ENCODE peak calls at places on chromosomes 11 and 22, in four cellular contexts. V, L, S and F are unnamed samples.
A peak's percentile ranks its signal among the peaks of the same experiment; 100 is the strongest.

GRCh38 chr11:105100206-105100605 is 39.4 kb downstream of the CARD18 start:
- DNase-seq in S (no peak), V (no peak), L (no peak), F (no peak)

GRCh38 chr11:113048820-113049555 is 87.8 kb downstream of the NCAM1 start:
- DNase-seq in V (no peak), S (no peak), L (no peak), F (no peak)

GRCh38 chr11:48148749-48149148 is 67.9 kb upstream of the OR4B1 start:
- DNase-seq in S (no peak), L (no peak), V (no peak), F (no peak)

GRCh38 chr11:61554172-61554988 is 26.5 kb downstream of the SYT7 start:
- DNase-seq in V (no peak), L (no peak), S (no peak), F (no peak)

GRCh38 chr11:61707574-61707973 is 27.4 kb downstream of the DAGLA start:
- DNase-seq in S (no peak), V (no peak), L (no peak), F (no peak)

GRCh38 chr22:31253949-31254348 is 38.3 kb downstream of the PIK3IP1 start:
- DNase-seq in L (no peak), V (no peak), S (no peak), F (no peak)

GRCh38 chr11:120244476-120244875 is 4.5 kb downstream of the POU2F3 start:
- DNase-seq in L (no peak), S (no peak), V (no peak), F (no peak)

GRCh38 chr11:12822623-12823022 is 148.4 kb downstream of the TEAD1 start:
- DNase-seq in S (no peak), L (no peak), V (no peak), F (no peak)

GRCh38 chr22:47102648-47103047 is 340.2 kb downstream of the TBC1D22A start:
- DNase-seq in S (no peak), V (no peak), L (peak; percentile 10), F (no peak)

GRCh38 chr11:119759324-119759723 is 30.3 kb upstream of the NECTIN1 start:
- DNase-seq in V (no peak), L (no peak), S (peak; percentile 24), F (no peak)

GRCh38 chr22:38214248-38215056 is 12.7 kb downstream of the MAFF start:
- DNase-seq in S (no peak), V (no peak), L (no peak), F (peak; percentile 70)

GRCh38 chr11:112082729-112083128 is 3.8 kb downstream of the TIMM8B start:
- DNase-seq in V (no peak), L (no peak), S (no peak), F (no peak)

GRCh38 chr11:125164422-125165110 is at the start of gene PKNOX2:
- DNase-seq in S (peak; percentile 3), V (no peak), L (peak; percentile 41), F (no peak)

GRCh38 chr22:17777005-17777716 is 2.9 kb upstream of the BID start:
- DNase-seq in S (no peak), V (peak; percentile 87), L (no peak), F (no peak)

GRCh38 chr22:19941365-19942070 is at the start of the genes COMT and TXNRD2:
- DNase-seq in L (peak; percentile 46), V (no peak), S (no peak), F (peak; percentile 60)

GRCh38 chr11:100929377-100929776 is 200.2 kb downstream of the PGR start:
- DNase-seq in L (no peak), V (no peak), S (no peak), F (no peak)

GRCh38 chr11:94150056-94150455 is 21.4 kb downstream of the PANX1 start:
- DNase-seq in L (no peak), S (no peak), V (no peak), F (no peak)

GRCh38 chr11:36594316-36594989 is at the start of gene IFTAP:
- DNase-seq in S (peak; percentile 88), L (peak; percentile 90), V (no peak), F (peak; percentile 79)

GRCh38 chr22:37501610-37502341 is 15.6 kb upstream of the MFNG start:
- DNase-seq in S (no peak), V (no peak), L (peak; percentile 95), F (no peak)

GRCh38 chr11:56659755-56660154 is 3.7 kb upstream of the OR5AR1 start:
- DNase-seq in S (no peak), V (no peak), L (no peak), F (no peak)

GRCh38 chr11:5631969-5632635 is 7.3 kb downstream of the TRIM34 start:
- DNase-seq in L (no peak), S (no peak), V (peak; percentile 85), F (no peak)

GRCh38 chr11:126006068-126006467 is 56.6 kb downstream of the CDON start:
- DNase-seq in V (no peak), L (no peak), S (no peak), F (no peak)

DNA sequence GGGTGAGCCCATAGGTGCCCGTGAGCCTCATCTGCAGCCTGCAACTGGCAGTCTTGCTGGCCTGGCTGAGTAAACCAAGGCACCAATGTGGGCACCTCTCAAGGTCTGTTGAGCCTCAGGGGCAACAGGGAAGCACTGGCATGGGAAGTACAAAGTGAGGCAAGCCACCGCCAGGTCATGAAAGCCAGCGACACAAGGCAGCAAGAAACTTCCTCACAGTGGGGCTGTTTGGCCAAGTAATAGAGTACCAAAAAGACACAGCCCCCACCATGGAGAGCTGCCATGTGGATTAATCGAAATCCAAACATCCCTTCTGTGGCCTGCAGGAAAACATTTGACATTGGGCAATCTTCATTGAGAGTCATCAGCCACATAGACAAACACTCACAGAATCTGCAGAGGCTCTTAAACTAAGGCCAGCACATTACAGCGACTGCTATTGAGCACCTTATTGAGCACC is 43.6 kb upstream of the FIBIN start:
- DNase-seq in S (no peak), L (no peak), V (no peak), F (no peak)
- TF ChIP-seq REST in S (no peak), L (no peak), V (no peak), F (no peak)

GRCh38 chr22:49051491-49052022 is 776.1 kb downstream of the BRD1 start:
- DNase-seq in S (no peak), L (no peak), V (no peak), F (no peak)
- TF ChIP-seq REST in S (no peak), L (no peak), V (no peak), F (no peak)

GRCh38 chr22:35961480-35961902 is 67.1 kb downstream of the RBFOX2 start:
- DNase-seq in L (peak; percentile 37), V (no peak), S (no peak), F (no peak)
- TF ChIP-seq REST in L (no peak), V (no peak), S (no peak), F (no peak)

DNA sequence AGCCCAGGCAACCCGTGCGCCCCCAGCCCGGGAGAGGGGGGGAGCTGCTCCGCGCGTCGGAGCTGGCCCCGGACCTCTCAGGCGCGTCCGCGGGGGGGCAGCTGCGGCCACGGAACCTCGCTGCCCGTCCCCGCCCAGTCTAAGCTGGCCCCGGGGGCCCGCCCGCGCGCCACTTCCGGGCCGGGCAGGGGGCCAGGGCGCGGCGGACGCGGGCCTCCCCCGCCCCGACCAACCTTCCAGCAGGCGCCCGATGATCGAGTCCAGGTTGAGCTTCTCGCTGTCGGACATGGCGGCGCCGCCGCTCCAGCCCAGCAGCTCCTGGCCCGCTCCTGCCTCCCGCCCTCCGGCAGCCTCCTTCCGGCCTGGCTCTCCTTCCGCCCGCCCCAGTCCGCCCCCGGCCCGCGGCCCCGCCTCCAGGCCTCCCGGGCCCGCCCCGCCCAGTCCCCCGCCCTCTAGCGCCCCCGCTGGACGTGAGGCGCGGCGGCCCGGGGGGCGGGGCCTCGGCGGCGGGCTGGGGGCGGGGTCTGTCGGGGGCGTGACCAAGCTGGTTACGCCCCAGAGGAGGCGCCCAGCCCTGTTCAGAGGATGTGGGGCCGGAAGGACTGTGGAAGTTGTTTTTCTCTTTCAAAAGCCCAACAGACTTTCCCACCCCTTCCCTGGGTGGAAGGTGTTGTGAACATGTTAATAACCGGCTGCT is at the start of gene PPP1CA:
- DNase-seq in S (peak; percentile 53), L (peak; percentile 89), V (no peak), F (peak; percentile 89)
- TF ChIP-seq REST in S (no peak), L (no peak), V (no peak), F (peak; percentile 18)

GRCh38 chr11:65423516-65424199 is 1.1 kb downstream of the NEAT1 start:
- DNase-seq in V (no peak), S (no peak), L (peak; percentile 57), F (peak; percentile 14)

GRCh38 chr11:65426839-65427690 is 4.5 kb downstream of the NEAT1 start:
- DNase-seq in V (no peak), S (peak; percentile 61), L (peak; percentile 80), F (peak; percentile 28)

GRCh38 chr11:65425971-65426838 is 3.6 kb downstream of the NEAT1 start:
- DNase-seq in S (peak; percentile 42), V (no peak), L (peak; percentile 78), F (peak; percentile 93)

GRCh38 chr11:65424200-65425104 is 1.9 kb downstream of the NEAT1 start:
- DNase-seq in V (no peak), S (no peak), L (peak; percentile 73), F (no peak)

GRCh38 chr11:65425105-65425970 is 2.7 kb downstream of the NEAT1 start:
- DNase-seq in V (no peak), L (peak; percentile 87), S (peak; percentile 42), F (no peak)
- TF ChIP-seq REST in V (no peak), L (peak; percentile 3), S (no peak), F (no peak)

DNA sequence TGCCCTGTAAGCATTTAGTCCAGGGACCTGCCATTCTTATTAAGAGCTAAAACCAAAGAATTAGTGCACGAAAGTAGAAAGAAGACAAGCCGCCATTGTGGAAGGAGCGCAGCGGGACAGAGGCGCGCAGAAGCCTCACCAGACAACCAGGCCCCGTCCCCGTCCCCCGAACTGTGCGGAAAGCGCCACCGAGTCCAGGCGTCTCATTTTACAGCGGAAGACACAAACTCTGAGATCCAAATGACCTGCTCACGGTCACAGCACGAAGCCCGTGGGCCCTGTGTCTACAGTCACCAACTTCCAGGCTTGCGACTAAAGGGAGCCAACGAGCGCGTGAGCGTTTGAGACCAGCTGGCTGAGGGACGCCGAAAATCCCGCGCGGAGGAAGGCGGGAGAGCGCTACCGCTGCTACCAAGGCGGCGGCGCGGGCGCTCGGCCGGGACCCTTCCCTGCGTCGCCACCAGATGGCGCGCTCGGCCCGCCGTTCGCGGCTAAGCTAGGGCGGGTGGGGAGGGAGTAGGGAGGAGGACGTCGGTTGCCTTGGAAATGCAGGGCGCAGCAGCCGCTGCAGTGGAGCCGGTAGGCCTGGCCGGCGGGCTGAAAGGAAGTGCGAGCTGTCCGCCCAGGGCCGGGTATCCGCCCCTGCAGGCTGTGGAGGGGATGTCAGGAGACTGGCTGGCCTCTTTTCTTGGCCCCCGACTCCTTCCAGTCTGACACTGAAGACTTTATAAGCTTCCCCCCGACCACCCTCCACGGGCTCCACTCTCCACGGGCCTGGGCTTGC is 434 bp upstream of the CCDC83 start:
- DNase-seq in S (peak; percentile 72), L (peak; percentile 92), V (peak; percentile 57), F (peak; percentile 93)
- TF ChIP-seq REST in S (no peak), L (no peak), V (no peak), F (peak; percentile 50)

GRCh38 chr11:79344765-79345164 is 96.1 kb downstream of the TENM4 start:
- DNase-seq in V (no peak), S (no peak), L (no peak), F (no peak)
- TF ChIP-seq REST in V (no peak), S (no peak), L (no peak), F (no peak)